ENCODE peak calls at places on chromosomes 7 and 10, in nine cellular contexts. S is A549; P is PC-9; I is adipocyte; U is H7; R is mesothelial cell of epicardium; Y is stimulated activated CD4-positive, alpha-beta T cell treated with anti-CD3 and anti-CD28 coated beads, Interleukin-4, amount 100 ng/mL, for 48 hours; E is immature natural killer cell; X is M059J. H is an unnamed sample.

GRCh38 chr7:129161524-129161923 is 17.0 kb downstream of the TSPAN33 start:
- DNase-seq in S (no peak), P (no peak), I (no peak), U (no peak), R (no peak), Y (no peak), E (no peak), X (no peak), H (no peak)

GRCh38 chr7:102198557-102198956 is 88.1 kb upstream of the SH2B2 start:
- DNase-seq in S (no peak), P (no peak), I (no peak), U (no peak), R (no peak), Y (no peak), E (no peak), X (no peak), H (no peak)

GRCh38 chr7:131197920-131198610 is 129.6 kb upstream of the MKLN1 start:
- DNase-seq in S (peak), P (peak), I (no peak), U (no peak), R (no peak), Y (no peak), E (no peak), X (peak), H (peak)

GRCh38 chr7:23055582-23056178 is 41.8 kb upstream of the HYCC1 start:
- DNase-seq in S (peak), P (peak), I (peak), U (peak), R (no peak), Y (peak), E (peak), X (peak), H (peak)

GRCh38 chr10:2913531-2913930 is 153.8 kb upstream of the PFKP start:
- DNase-seq in S (no peak), P (no peak), I (no peak), U (no peak), R (no peak), Y (no peak), E (no peak), X (no peak), H (no peak)

GRCh38 chr10:5043716-5044115 is 40.1 kb upstream of the AKR1C2 start:
- DNase-seq in S (no peak), P (peak), I (peak), U (no peak), R (no peak), Y (no peak), E (no peak), X (no peak), H (peak)

GRCh38 chr10:89347706-89348457 is 20.1 kb downstream of the IFIT3 start:
- DNase-seq in S (no peak), P (no peak), I (no peak), U (no peak), R (no peak), Y (no peak), E (no peak), X (no peak), H (no peak)

GRCh38 chr10:97278491-97278989 is 13.9 kb downstream of the ARHGAP19 start:
- DNase-seq in S (peak), P (peak), I (peak), U (peak), R (no peak), Y (no peak), E (peak), X (peak), H (peak)

GRCh38 chr7:80916770-80917681 is 1.8 kb downstream of the SEMA3C start:
- DNase-seq in S (peak), P (peak), I (peak), U (no peak), R (no peak), Y (no peak), E (no peak), X (peak), H (peak)

GRCh38 chr10:113007343-113007771 is 57.3 kb downstream of the TCF7L2 start:
- DNase-seq in S (no peak), P (no peak), I (no peak), U (no peak), R (no peak), Y (peak), E (peak), X (no peak), H (no peak)

GRCh38 chr7:32587431-32587948 is 92.2 kb downstream of the AVL9 start:
- DNase-seq in S (peak), P (no peak), I (peak), U (no peak), R (no peak), Y (no peak), E (no peak), X (peak), H (peak)

GRCh38 chr10:48523820-48524758 is 80.8 kb downstream of the ARHGAP22 start:
- DNase-seq in S (peak), P (no peak), I (peak), U (peak), R (no peak), Y (no peak), E (no peak), X (peak), H (peak)

GRCh38 chr7:116546916-116547315 is 22.1 kb downstream of the CAV1 start:
- DNase-seq in S (no peak), P (no peak), I (no peak), U (no peak), R (no peak), Y (no peak), E (no peak), X (no peak), H (no peak)

H was measured in GM03348.